ENCODE peak calls at places on chromosomes 16 and 17, in four cellular contexts. O, U, M and H are unnamed samples.

GRCh38 chr16:55832425-55832787 is 490 bp downstream of the CES1 start:
- DNase-seq in O (no peak), U (no peak), M (no peak), H (no peak)

GRCh38 chr17:79627184-79627765 is 16.4 kb upstream of the RBFOX3 start:
- DNase-seq in O (no peak), U (no peak), M (no peak), H (no peak)

GRCh38 chr16:85805442-85806045 is 6.0 kb downstream of the COX4I1 start:
- DNase-seq in O (no peak), U (no peak), M (no peak), H (no peak)

GRCh38 chr16:84774810-84775209 is 45.0 kb upstream of the CRISPLD2 start:
- DNase-seq in O (no peak), U (no peak), M (no peak), H (no peak)

GRCh38 chr16:1464196-1464893 is 10.5 kb downstream of the CLCN7 start:
- DNase-seq in O (no peak), U (no peak), M (no peak), H (peak)

GRCh38 chr17:52032454-52032853 is 126.1 kb downstream of the CA10 start:
- DNase-seq in O (no peak), U (no peak), M (no peak), H (no peak)

GRCh38 chr16:86072328-86073102 is 173.6 kb downstream of the IRF8 start:
- DNase-seq in O (peak), U (peak), M (no peak), H (no peak)

GRCh38 chr16:75029854-75030253 is 31.0 kb downstream of the ZNRF1 start:
- DNase-seq in O (no peak), U (no peak), M (no peak), H (no peak)

GRCh38 chr16:54875443-54875842 is 55.2 kb upstream of the IRX5 start:
- DNase-seq in O (peak), U (no peak), M (no peak), H (no peak)

GRCh38 chr17:82320956-82321927 is 3.8 kb upstream of the CD7 start:
- DNase-seq in O (peak), U (peak), M (no peak), H (peak)

GRCh38 chr16:63461248-63461841 is 1425.1 kb upstream of the CDH8 start:
- DNase-seq in O (peak), U (no peak), M (no peak), H (no peak)

GRCh38 chr17:79792984-79793923 is 3.6 kb downstream of the CBX8 start:
- DNase-seq in O (no peak), U (no peak), M (no peak), H (no peak)

GRCh38 chr17:46046957-46047356 is 47.9 kb downstream of the STH start:
- DNase-seq in O (no peak), U (no peak), M (no peak), H (no peak)